ENCODE peak calls at places on chromosomes 3 and 15, in ten cellular contexts. T, X, P, E, C, I, H, J, Z and Y are unnamed samples.

GRCh38 chr15:39216816-39217215 is 364.1 kb upstream of the THBS1 start:
- DNase-seq in Z (no peak), P (no peak), H (no peak), X (no peak), I (no peak), J (no peak), C (no peak), E (no peak), T (no peak), Y (no peak)

GRCh38 chr3:7038394-7038793 is 177.5 kb downstream of the GRM7 start:
- DNase-seq in X (no peak), E (no peak), Z (no peak), P (no peak), H (no peak), T (no peak), J (no peak), I (no peak), C (no peak), Y (no peak)

GRCh38 chr3:18382760-18383369 is 42.3 kb downstream of the SATB1 start:
- DNase-seq in X (no peak), Z (no peak), P (no peak), E (no peak), I (no peak), T (no peak), C (no peak), H (no peak), J (no peak), Y (no peak)

GRCh38 chr3:37030573-37030972 is 37.3 kb downstream of the MLH1 start:
- DNase-seq in J (no peak), C (no peak), Z (no peak), I (no peak), P (no peak), T (no peak), H (no peak), X (no peak), E (no peak), Y (no peak)

GRCh38 chr3:179658584-179658983 is 5.7 kb downstream of the USP13 start:
- DNase-seq in I (no peak), P (no peak), T (no peak), E (no peak), H (no peak), J (no peak), C (no peak), X (no peak), Z (no peak), Y (no peak)

GRCh38 chr3:31405515-31405914 is 127.2 kb upstream of the STT3B start:
- DNase-seq in I (no peak), C (no peak), P (no peak), H (no peak), E (no peak), J (no peak), T (no peak), Z (no peak), X (no peak), Y (no peak)

GRCh38 chr15:28192772-28193171 is 93.7 kb upstream of the OCA2 start:
- DNase-seq in P (no peak), Z (no peak), J (no peak), I (no peak), C (no peak), E (no peak), H (no peak), T (no peak), X (no peak), Y (no peak)

GRCh38 chr3:5051772-5052171 is 70.3 kb upstream of the ARL8B start:
- DNase-seq in J (no peak), T (no peak), Z (peak), C (no peak), P (no peak), I (peak), X (no peak), E (no peak), H (peak), Y (no peak)

GRCh38 chr3:187027531-187027936 is 97.2 kb downstream of the ST6GAL1 start:
- DNase-seq in C (no peak), J (no peak), E (no peak), H (no peak), P (peak), X (no peak), I (no peak), T (no peak), Z (no peak), Y (no peak)

GRCh38 chr3:38117748-38118420 is 19.0 kb downstream of the ACAA1 start:
- DNase-seq in T (peak), P (peak), J (peak), H (peak), Z (peak), X (peak), C (peak), I (peak), E (no peak), Y (no peak)

GRCh38 chr15:38842991-38843610 is 278.5 kb upstream of the RASGRP1 start:
- DNase-seq in C (no peak), Z (no peak), T (no peak), I (no peak), H (no peak), X (no peak), P (no peak), J (peak), E (no peak), Y (no peak)

GRCh38 chr3:104018541-104018940 is 1348.2 kb upstream of the ALCAM start:
- DNase-seq in X (no peak), P (no peak), I (no peak), T (no peak), E (no peak), C (no peak), Z (no peak), H (no peak), J (no peak), Y (no peak)

GRCh38 chr15:100241572-100242479 is 99.9 kb downstream of the ADAMTS17 start:
- DNase-seq in P (no peak), T (no peak), J (no peak), E (peak), X (peak), C (no peak), I (no peak), Z (peak), H (peak), Y (no peak)

GRCh38 chr3:10194328-10195071 is 29.8 kb downstream of the IRAK2 start:
- DNase-seq in P (peak), J (no peak), T (no peak), E (no peak), X (no peak), I (peak), H (peak), C (no peak), Z (peak), Y (no peak)

GRCh38 chr3:108408883-108409612 is 101.3 kb downstream of the MYH15 start:
- DNase-seq in Z (no peak), H (no peak), X (no peak), P (peak), E (no peak), J (no peak), I (no peak), C (no peak), T (no peak), Y (no peak)

GRCh38 chr3:37526511-37526910 is 335.2 kb upstream of the CTDSPL start:
- DNase-seq in H (no peak), P (peak), Z (peak), E (peak), I (no peak), T (peak), C (peak), J (peak), X (no peak), Y (no peak)

GRCh38 chr3:188854395-188855149 is 317.2 kb upstream of the TPRG1 start:
- DNase-seq in P (no peak), J (peak), C (no peak), H (no peak), Z (no peak), T (no peak), X (no peak), I (no peak), E (no peak), Y (no peak)

GRCh38 chr3:52507359-52507758 is 12.2 kb downstream of the STAB1 start:
- DNase-seq in H (no peak), P (no peak), T (no peak), Z (no peak), X (peak), C (no peak), I (no peak), E (no peak), J (peak), Y (no peak)

GRCh38 chr3:10941972-10942371 is 50.6 kb upstream of the SLC6A1 start:
- DNase-seq in Z (no peak), I (no peak), T (no peak), H (peak), P (no peak), X (no peak), E (no peak), C (no peak), J (no peak), Y (no peak)

GRCh38 chr3:78741066-78741645 is 1026.6 kb downstream of the ROBO1 start:
- DNase-seq in E (no peak), X (peak), I (no peak), Z (no peak), T (no peak), J (no peak), H (peak), P (no peak), C (no peak), Y (no peak)

GRCh38 chr3:88912294-88913014 is 195.0 kb upstream of the EPHA3 start:
- DNase-seq in J (no peak), X (no peak), E (no peak), H (no peak), Z (no peak), P (no peak), T (no peak), C (no peak), I (no peak), Y (no peak)

GRCh38 chr3:196794467-196794866 is 54.8 kb downstream of the PAK2 start:
- DNase-seq in Z (no peak), P (no peak), X (no peak), T (no peak), E (no peak), H (no peak), C (no peak), I (no peak), J (no peak), Y (no peak)
- TF ChIP-seq POLR2A in Z (no peak), P (no peak), X (no peak), T (no peak), E (no peak), H (no peak), C (no peak), I (no peak), J (no peak), Y (no peak)

DNA sequence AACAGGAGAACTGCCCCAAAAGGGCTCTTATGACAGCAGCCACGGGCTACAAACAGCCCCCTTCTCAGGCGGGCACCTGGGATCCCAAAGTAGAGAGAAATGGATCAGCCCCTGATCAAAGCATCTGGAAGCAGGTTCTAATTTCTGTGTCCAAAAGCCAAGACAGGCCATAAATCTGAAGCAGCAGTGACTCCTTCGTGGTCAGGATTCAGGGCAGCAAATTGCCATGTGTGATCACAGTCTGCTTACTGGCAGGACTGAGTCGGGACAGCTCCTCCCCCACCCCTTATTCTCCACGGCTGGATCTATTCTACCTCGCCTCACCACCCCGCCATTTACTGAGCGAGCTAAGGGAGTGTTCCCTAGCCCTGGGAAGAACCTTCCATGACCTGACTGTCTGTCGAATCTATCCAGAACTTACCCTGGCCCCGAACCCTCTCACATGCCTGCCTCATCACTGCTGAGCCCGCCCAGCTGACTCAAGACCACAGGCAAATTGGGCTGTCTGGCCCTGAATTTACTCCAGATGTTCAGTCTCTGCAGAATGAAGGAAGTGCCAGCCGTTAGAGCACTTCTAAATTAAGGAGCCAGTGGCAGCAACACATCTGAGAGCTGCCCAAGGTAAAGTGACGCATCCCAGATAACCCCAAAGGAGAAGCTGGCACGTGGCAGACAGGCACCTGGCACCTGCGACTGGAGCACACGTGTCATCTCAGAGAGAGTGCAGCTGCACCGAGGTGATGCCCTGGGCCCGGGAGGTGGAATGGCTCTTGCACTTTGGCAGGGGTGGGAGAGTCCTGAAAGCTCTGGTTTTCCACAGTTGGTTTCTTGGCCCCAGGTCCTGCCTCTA is 1.3 kb downstream of the LRRC15 start:
- DNase-seq in H (no peak), C (no peak), P (no peak), E (no peak), I (no peak), T (no peak), J (peak), Z (no peak), X (no peak), Y (no peak)
- H3K4me3 ChIP-seq in H (no peak), C (no peak), P (no peak), E (no peak), I (no peak), T (no peak), J (no peak), Z (no peak), X (no peak), Y (no peak)

GRCh38 chr3:43638594-43639447 is 17.0 kb upstream of the ANO10 start:
- DNase-seq in T (no peak), Z (no peak), X (no peak), H (peak), E (no peak), C (no peak), J (peak), I (no peak), P (peak), Y (no peak)
- TF ChIP-seq CTCF in T (no peak), Z (no peak), X (peak), H (peak), E (no peak), C (no peak), J (no peak), I (peak), P (peak), Y (no peak)

DNA sequence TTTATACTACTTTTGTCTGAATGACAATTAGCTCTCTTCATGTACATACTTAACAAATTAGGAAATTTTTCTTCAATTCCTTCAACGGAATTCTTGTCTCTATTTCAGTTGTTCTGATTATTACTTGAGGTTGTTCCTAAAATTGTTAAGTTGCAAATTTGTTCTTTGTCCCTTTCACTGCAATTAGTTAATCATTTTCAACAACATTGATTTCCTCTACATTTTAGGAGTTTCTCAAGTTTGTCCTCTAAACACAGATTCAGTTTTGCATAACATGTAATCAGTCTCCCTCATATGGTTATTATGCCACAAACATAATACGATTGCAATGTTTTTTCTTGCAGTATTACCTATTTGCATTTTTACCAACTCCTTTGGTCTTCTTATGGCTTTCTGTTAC is 283.5 kb downstream of the SV2B start:
- DNase-seq in J (no peak), E (no peak), X (no peak), Z (no peak), I (no peak), C (no peak), H (no peak), P (no peak), T (no peak), Y (no peak)
- TF ChIP-seq POLR2A in J (no peak), E (no peak), X (no peak), Z (no peak), I (no peak), C (no peak), H (no peak), P (no peak), T (no peak), Y (no peak)

DNA sequence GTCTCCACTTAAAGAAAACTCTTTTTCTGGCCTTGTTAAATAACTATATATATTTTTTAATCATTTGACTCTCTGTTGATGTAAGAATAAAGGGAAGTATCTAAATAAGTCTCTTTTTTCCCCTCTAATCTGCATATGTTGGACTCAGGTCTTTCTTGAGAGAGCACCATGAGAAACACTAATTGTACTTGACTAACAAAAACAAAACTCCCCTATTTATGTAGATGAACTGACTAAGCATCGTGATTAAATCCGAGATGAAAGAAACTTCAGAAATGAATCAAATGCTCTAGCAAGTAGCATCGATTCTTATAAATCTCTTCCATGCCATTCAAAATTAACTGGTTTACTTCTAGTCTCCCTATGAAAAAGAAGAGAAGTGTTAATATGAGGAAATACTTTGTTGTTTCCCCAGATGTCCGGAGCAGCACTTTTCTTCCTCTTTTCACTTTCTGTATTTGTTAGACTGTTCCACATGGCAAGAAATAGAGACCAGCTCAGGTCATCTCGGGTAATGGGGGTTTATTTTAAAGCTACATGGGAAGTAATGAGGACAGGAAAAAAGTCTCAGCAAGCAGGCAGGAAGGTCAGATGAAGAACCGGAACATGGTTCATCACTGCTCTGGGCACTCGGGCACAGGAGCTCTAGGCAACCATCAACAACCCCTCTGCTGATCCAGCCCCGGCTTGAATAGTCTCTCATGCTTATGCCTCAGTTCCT is 288.3 kb downstream of the CNTN6 start:
- DNase-seq in T (no peak), I (no peak), P (no peak), C (no peak), Z (no peak), X (no peak), E (no peak), H (no peak), J (no peak), Y (no peak)
- H3K4me3 ChIP-seq in T (no peak), I (no peak), P (no peak), C (no peak), Z (no peak), X (no peak), E (no peak), H (no peak), J (no peak), Y (no peak)